ENCODE peak calls at places on chromosome 1, in five cellular contexts. One of them, this sample, is unnamed. For H3K9me3, the result is how much of the 10 kb centered on the place peaks cover.

GRCh38 chr1:52697795-52698674 is at the start of gene COA7:
- DNase-seq in ovary: peak
- DNase-seq in stomach: peak
- DNase-seq in IMR-90: peak
- DNase-seq in AG04450: no peak
- DNase-seq in this sample: peak

GRCh38 chr1:2384941-2385481 is 6.3 kb downstream of the MORN1 start:
- DNase-seq in ovary: peak
- DNase-seq in stomach: no peak
- DNase-seq in IMR-90: no peak
- DNase-seq in AG04450: no peak
- DNase-seq in this sample: no peak

GRCh38 chr1:198155253-198155652 is 1.5 kb upstream of the NEK7 start:
- DNase-seq in AG04450: no peak
- DNase-seq in ovary: no peak
- DNase-seq in IMR-90: peak
- DNase-seq in stomach: no peak
- DNase-seq in this sample: no peak

GRCh38 chr1:214419650-214420049 is 131.8 kb downstream of the PTPN14 start:
- DNase-seq in stomach: no peak
- DNase-seq in IMR-90: no peak
- DNase-seq in ovary: no peak
- DNase-seq in AG04450: no peak
- DNase-seq in this sample: no peak

GRCh38 chr1:171346866-171347265 is 32.9 kb downstream of the FMO4 start:
- DNase-seq in AG04450: no peak
- DNase-seq in IMR-90: no peak
- DNase-seq in ovary: no peak
- DNase-seq in stomach: no peak
- DNase-seq in this sample: no peak

GRCh38 chr1:86515597-86515996 is 31.3 kb upstream of the CLCA4 start:
- DNase-seq in AG04450: no peak
- DNase-seq in IMR-90: no peak
- DNase-seq in stomach: no peak
- DNase-seq in ovary: no peak
- DNase-seq in this sample: no peak

GRCh38 chr1:242062271-242062670 is 63.4 kb upstream of the MAP1LC3C start:
- DNase-seq in AG04450: no peak
- DNase-seq in ovary: no peak
- DNase-seq in stomach: no peak
- DNase-seq in IMR-90: no peak
- DNase-seq in this sample: no peak

GRCh38 chr1:10074059-10074854 is 41.5 kb downstream of the UBE4B start:
- DNase-seq in ovary: no peak
- DNase-seq in stomach: no peak
- DNase-seq in IMR-90: peak
- DNase-seq in AG04450: peak
- DNase-seq in this sample: no peak

GRCh38 chr1:41483960-41484844 is at the start of gene EDN2:
- DNase-seq in IMR-90: no peak
- DNase-seq in ovary: no peak
- DNase-seq in stomach: peak
- DNase-seq in AG04450: no peak
- DNase-seq in this sample: peak

GRCh38 chr1:109369167-109369746 is 28.5 kb downstream of the SORT1 start:
- DNase-seq in IMR-90: peak
- DNase-seq in ovary: no peak
- DNase-seq in stomach: no peak
- DNase-seq in AG04450: no peak
- DNase-seq in this sample: no peak

GRCh38 chr1:201466492-201466891 is 2.5 kb downstream of the PHLDA3 start:
- DNase-seq in IMR-90: no peak
- DNase-seq in stomach: peak
- DNase-seq in ovary: no peak
- DNase-seq in AG04450: no peak
- DNase-seq in this sample: no peak

GRCh38 chr1:41416552-41417334 is 55.5 kb downstream of the FOXO6 start:
- DNase-seq in AG04450: peak
- DNase-seq in ovary: peak
- DNase-seq in stomach: peak
- DNase-seq in IMR-90: peak
- DNase-seq in this sample: peak

GRCh38 chr1:215022723-215023122 is 59.8 kb upstream of the KCNK2 start:
- DNase-seq in IMR-90: peak
- DNase-seq in ovary: no peak
- DNase-seq in AG04450: no peak
- DNase-seq in stomach: no peak
- DNase-seq in this sample: no peak

GRCh38 chr1:36161656-36162531 is 5.9 kb downstream of the MAP7D1 start:
- DNase-seq in AG04450: no peak
- DNase-seq in ovary: no peak
- DNase-seq in stomach: peak
- DNase-seq in IMR-90: no peak
- DNase-seq in this sample: no peak

GRCh38 chr1:165815725-165816124 is 11.7 kb upstream of the UCK2 start:
- DNase-seq in AG04450: no peak
- DNase-seq in IMR-90: peak
- DNase-seq in ovary: no peak
- DNase-seq in stomach: no peak
- DNase-seq in this sample: no peak

GRCh38 chr1:34825455-34826081 is 32.8 kb downstream of the GJA4 start:
- DNase-seq in stomach: peak
- DNase-seq in IMR-90: no peak
- DNase-seq in ovary: no peak
- DNase-seq in AG04450: no peak
- DNase-seq in this sample: peak

GRCh38 chr1:47681735-47682134 is 243.9 kb downstream of the FOXD2 start:
- DNase-seq in stomach: peak
- DNase-seq in ovary: no peak
- DNase-seq in IMR-90: no peak
- DNase-seq in AG04450: no peak
- DNase-seq in this sample: no peak

GRCh38 chr1:226958300-226958699 is 18.2 kb downstream of the COQ8A start:
- DNase-seq in ovary: no peak
- DNase-seq in IMR-90: no peak
- DNase-seq in AG04450: no peak
- DNase-seq in stomach: no peak
- DNase-seq in this sample: no peak
- H3K9me3 ChIP-seq in ovary: under half
- H3K9me3 ChIP-seq in IMR-90: under half
- H3K9me3 ChIP-seq in AG04450: under half
- H3K9me3 ChIP-seq in stomach: under half
- H3K9me3 ChIP-seq in this sample: under half

DNA sequence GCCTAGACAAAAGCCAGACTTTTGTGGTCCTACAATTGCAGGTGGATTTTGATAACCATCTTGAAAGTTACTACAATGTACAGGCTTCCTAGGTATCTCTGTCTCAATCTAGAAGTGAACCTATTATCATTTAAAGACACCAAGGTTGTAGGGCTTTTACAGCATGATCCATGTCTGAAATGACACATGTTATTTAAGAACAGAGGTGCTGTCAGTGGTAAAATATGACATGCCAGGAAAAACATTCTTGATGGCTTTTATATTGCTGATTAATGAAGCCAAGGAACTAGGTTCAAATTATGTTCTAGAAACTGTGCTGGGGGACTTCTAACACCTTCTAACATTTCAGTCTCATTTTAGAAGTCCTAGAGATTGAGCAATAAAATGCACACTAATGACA is 253.1 kb downstream of the SDCCAG8 start:
- DNase-seq in ovary: no peak
- DNase-seq in stomach: no peak
- DNase-seq in AG04450: no peak
- DNase-seq in IMR-90: no peak
- DNase-seq in this sample: no peak
- H3K27ac ChIP-seq in ovary: no peak
- H3K27ac ChIP-seq in stomach: no peak
- H3K27ac ChIP-seq in AG04450: no peak
- H3K27ac ChIP-seq in IMR-90: no peak
- H3K27ac ChIP-seq in this sample: no peak

GRCh38 chr1:27341525-27342252 is at the start of gene SYTL1:
- DNase-seq in stomach: peak
- DNase-seq in AG04450: no peak
- DNase-seq in ovary: no peak
- DNase-seq in IMR-90: peak
- DNase-seq in this sample: no peak
- H3K4me3 ChIP-seq in stomach: peak
- H3K4me3 ChIP-seq in AG04450: peak
- H3K4me3 ChIP-seq in ovary: no peak
- H3K4me3 ChIP-seq in IMR-90: no peak
- H3K4me3 ChIP-seq in this sample: peak

GRCh38 chr1:45122724-45123123 is 83.7 kb downstream of the ZSWIM5 start:
- DNase-seq in stomach: no peak
- DNase-seq in AG04450: no peak
- DNase-seq in ovary: no peak
- DNase-seq in IMR-90: no peak
- DNase-seq in this sample: no peak
- H3K9me3 ChIP-seq in stomach: under half
- H3K9me3 ChIP-seq in AG04450: under half
- H3K9me3 ChIP-seq in ovary: under half
- H3K9me3 ChIP-seq in IMR-90: under half
- H3K9me3 ChIP-seq in this sample: under half

DNA sequence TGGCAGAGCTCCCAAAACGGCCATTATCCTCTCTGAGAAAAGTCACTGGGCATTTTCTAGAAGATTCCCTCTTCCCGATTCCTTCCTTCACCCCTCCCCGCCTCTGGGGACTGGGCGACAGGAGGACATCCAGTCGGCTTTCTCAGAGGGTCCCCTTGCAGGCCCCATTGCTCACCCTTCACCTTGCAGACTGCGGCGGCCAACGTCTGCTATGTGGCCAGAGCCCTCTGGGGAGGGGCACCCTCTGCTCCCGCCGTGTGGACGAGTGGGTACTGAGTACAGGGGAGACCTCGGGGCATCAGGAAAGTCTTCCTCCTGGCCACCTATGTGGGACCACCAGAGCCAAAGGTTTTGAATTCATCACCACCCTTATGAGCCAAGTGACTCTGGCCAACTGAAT is 293.5 kb upstream of the VAMP3 start:
- DNase-seq in ovary: no peak
- DNase-seq in IMR-90: no peak
- DNase-seq in stomach: no peak
- DNase-seq in AG04450: no peak
- DNase-seq in this sample: no peak
- H3K27ac ChIP-seq in ovary: no peak
- H3K27ac ChIP-seq in IMR-90: peak
- H3K27ac ChIP-seq in stomach: peak
- H3K27ac ChIP-seq in AG04450: no peak
- H3K27ac ChIP-seq in this sample: peak

This sample was measured in left ventricle myocardium inferior.